ENCODE peak calls at places on chromosomes 2 and 18, in four cellular contexts. G is bronchial epithelial cell, U is foreskin fibroblast, K is lower lobe of right lung. P is an unnamed sample.

GRCh38 chr2:105541189-105542050 is 142.6 kb upstream of the FHL2 start:
- DNase-seq in G (peak), K (no peak), U (no peak), P (no peak)

GRCh38 chr2:241739651-241740050 is 5.2 kb downstream of the D2HGDH start:
- DNase-seq in G (peak), U (peak), K (no peak), P (no peak)

GRCh38 chr2:231923951-231924888 is 2.0 kb downstream of the NPPC start:
- DNase-seq in U (no peak), G (no peak), K (peak), P (no peak)

GRCh38 chr2:231985823-231986261 is 24.3 kb downstream of the DIS3L2 start:
- DNase-seq in K (no peak), G (peak), U (no peak), P (no peak)

GRCh38 chr2:120953066-120953760 is 217.5 kb downstream of the GLI2 start:
- DNase-seq in U (no peak), K (no peak), G (no peak), P (no peak)

GRCh38 chr2:56104951-56105350 is 78.8 kb upstream of the CCDC85A start:
- DNase-seq in K (no peak), G (no peak), U (no peak), P (no peak)

GRCh38 chr2:187581125-187581896 is 27.1 kb upstream of the TFPI start:
- DNase-seq in K (no peak), U (peak), G (peak), P (peak)

GRCh38 chr18:57241869-57242268 is 95.0 kb downstream of the BOD1L2 start:
- DNase-seq in U (no peak), K (no peak), G (no peak), P (no peak)

GRCh38 chr2:4653989-4654388 is 950.6 kb downstream of the DCDC2C start:
- DNase-seq in K (no peak), U (no peak), G (no peak), P (no peak)

GRCh38 chr2:121398853-121399252 is 113.9 kb upstream of the TFCP2L1 start:
- DNase-seq in U (no peak), G (no peak), K (no peak), P (no peak)

GRCh38 chr2:71952572-71953188 is 195.0 kb downstream of the CYP26B1 start:
- DNase-seq in K (no peak), U (no peak), G (peak), P (no peak)

GRCh38 chr2:191501390-191502168 is 176.4 kb upstream of the NABP1 start:
- DNase-seq in K (no peak), G (peak), U (peak), P (peak)

GRCh38 chr18:11488175-11488574 is 121.2 kb upstream of the SLC35G4 start:
- DNase-seq in K (no peak), G (peak), U (no peak), P (no peak)

GRCh38 chr2:116074161-116074560 is 1631.7 kb downstream of the DPP10 start:
- DNase-seq in K (no peak), G (no peak), U (no peak), P (no peak)

GRCh38 chr2:235747868-235748144 is 254.0 kb downstream of the AGAP1 start:
- DNase-seq in G (peak), U (no peak), K (no peak), P (no peak)

GRCh38 chr18:45764000-45764686 is 40.2 kb downstream of the SLC14A1 start:
- DNase-seq in K (no peak), U (peak), G (peak), P (peak)

GRCh38 chr2:126650994-126651393 is 5.0 kb upstream of the GYPC start:
- DNase-seq in G (no peak), K (no peak), U (no peak), P (no peak)

GRCh38 chr2:179574061-179574519 is 287.3 kb downstream of the ZNF385B start:
- DNase-seq in U (no peak), G (peak), K (no peak), P (no peak)

GRCh38 chr2:56102866-56103265 is 80.9 kb upstream of the CCDC85A start:
- DNase-seq in G (peak), K (no peak), U (no peak), P (no peak)

GRCh38 chr18:26466026-26466425 is 82.3 kb downstream of the KCTD1 start:
- DNase-seq in U (no peak), G (no peak), K (no peak), P (no peak)

GRCh38 chr18:26470011-26470637 is 78.2 kb downstream of the KCTD1 start:
- DNase-seq in G (no peak), K (no peak), U (peak), P (peak)

GRCh38 chr18:26471027-26471426 is 77.3 kb downstream of the KCTD1 start:
- DNase-seq in U (no peak), G (no peak), K (no peak), P (no peak)

GRCh38 chr18:26471826-26472225 is 76.5 kb downstream of the KCTD1 start:
- DNase-seq in U (no peak), K (no peak), G (no peak), P (no peak)

DNA sequence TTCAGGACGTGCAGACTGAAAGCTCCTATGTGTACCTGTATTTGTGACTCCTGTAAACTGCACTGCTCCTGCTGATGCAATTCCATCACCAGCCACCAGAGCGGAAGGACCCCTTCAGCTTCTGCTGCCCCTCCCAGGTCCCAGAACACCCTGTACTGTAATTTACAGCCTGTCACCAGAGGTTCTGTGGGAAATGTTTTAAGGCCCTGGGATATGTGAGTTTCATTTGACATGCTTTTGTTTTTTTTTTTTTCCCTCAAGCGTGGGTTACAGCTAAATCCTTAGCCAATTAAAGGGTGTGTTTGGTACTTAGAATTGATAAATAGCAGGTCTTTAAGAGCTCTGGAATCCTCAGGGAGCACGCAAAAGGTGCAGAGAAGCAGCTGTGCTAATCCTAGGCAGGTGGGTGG is 79.4 kb downstream of the KCTD1 start:
- DNase-seq in K (no peak), U (no peak), G (no peak), P (no peak)
- TF ChIP-seq CTCF in K (peak), U (peak), G (peak), P (peak)

DNA sequence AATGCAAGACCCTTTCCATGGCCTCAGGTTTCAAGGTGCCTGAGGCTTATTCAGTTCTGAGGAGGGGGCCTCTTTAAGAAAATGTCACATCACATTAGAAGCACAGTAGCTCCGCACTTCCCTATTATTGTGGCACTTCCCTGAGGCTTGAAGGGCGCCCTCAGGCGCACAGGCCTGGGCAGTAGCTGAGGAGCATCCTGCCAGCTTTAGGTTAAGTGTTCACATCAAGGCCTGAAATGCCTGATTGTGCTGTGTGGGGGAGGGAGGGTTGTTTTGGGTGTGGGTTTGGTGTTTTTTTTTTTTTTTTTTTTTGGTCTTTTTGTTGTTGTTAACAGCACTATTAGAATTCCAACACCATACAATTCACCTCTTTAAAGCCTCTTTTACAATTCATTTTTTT is 107.9 kb downstream of the CABLES1 start:
- DNase-seq in K (peak), U (no peak), G (no peak), P (no peak)
- TF ChIP-seq CTCF in K (peak), U (no peak), G (no peak), P (no peak)

GRCh38 chr18:76658627-76659026 is 163.6 kb upstream of the ZNF516 start:
- DNase-seq in K (no peak), U (no peak), G (no peak), P (no peak)
- TF ChIP-seq CTCF in K (no peak), U (peak), G (peak), P (peak)

DNA sequence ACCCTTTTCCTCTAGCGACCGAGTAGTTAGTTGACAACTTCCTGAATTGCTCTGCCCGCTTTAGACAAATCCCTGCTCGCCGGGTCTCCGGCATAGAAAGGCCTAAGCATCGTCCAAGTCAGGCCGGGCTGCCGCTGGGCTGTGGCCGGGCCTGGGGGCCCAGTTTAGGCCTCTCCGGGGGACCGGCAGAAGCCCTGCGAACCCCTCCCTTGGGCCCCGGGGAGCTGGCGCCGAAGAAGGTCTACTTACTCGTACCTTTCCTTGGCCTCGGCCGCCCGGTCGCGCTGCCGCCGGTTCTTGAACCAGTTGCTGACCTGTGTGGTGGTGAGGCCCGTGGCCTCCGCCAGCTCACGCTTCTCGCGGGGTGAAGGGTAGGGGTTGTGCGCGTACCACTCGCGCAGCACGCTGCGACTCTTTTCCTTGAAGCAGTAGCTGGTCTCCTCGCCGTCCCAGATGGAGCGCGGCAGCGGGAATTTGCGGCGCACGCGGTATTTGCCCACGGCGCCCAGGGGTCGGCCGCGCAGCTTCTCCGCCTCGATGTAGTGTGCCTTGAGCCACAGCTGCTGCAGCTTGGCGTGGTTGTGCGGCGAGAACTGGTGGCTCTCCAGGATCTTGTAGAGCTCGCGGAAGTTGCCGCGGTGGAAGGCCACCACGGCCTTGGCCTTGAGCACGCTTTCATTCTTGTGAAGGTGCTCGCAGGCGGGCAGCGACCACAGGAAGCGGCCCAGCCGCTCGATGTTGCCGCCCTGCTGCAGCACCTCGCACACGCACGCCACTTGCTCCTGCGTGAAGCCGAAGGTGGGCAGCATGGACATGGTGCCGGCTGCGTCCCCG is 739 bp downstream of the SIX2 start:
- DNase-seq in U (no peak), G (peak), K (no peak), P (no peak)
- TF ChIP-seq CTCF in U (no peak), G (peak), K (no peak), P (no peak)

GRCh38 chr2:140947236-140947635 is 1183.6 kb downstream of the LRP1B start:
- DNase-seq in U (no peak), G (no peak), K (no peak), P (no peak)

GRCh38 chr2:140942284-140942683 is 1188.5 kb downstream of the LRP1B start:
- DNase-seq in U (no peak), G (no peak), K (no peak), P (no peak)

DNA sequence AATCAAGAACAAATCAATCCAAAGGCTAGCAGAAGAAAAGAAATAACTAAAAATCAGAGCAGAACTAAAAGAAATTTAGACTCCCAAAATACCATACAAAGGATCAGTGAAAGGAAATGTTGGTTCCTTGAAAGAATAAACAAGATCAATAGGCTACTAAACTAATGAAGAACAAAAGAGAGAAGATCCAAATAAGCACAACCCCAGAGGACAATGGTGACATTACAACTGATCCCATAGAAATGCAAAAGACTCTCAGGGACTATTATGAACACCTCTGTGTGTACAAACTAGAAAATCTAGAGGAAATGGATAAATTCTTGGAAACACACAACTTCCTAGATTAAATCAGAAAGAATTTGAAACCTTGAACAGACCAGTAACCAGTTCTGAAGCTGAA is 1186.9 kb downstream of the LRP1B start:
- DNase-seq in G (no peak), U (no peak), K (no peak), P (no peak)
- TF ChIP-seq CTCF in G (no peak), U (no peak), K (no peak), P (no peak)

DNA sequence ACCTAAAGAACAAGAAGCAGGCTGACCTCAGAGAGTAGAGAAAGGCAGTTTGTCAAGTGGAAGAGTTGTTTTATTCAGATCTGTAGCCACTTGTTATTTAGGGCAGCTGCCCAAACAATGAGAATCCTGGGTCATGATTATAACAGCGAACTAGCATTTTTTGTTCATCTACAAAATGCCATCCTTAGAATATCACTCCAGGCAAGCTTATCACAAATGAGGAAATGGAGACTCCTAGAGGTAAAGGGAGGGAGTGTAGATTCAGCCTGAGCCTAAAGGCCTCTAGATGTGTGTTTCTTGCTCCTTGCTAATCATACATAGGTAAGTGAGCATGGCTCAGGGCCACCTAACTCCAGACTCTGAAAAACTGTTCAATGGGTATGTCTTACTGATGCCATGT is 126.1 kb downstream of the HNMT start:
- DNase-seq in U (peak), G (peak), K (no peak), P (peak)
- TF ChIP-seq CTCF in U (peak), G (peak), K (peak), P (peak)

GRCh38 chr2:170123593-170123992 is 54.4 kb upstream of the MYO3B start:
- DNase-seq in G (peak), U (no peak), K (no peak), P (peak)
- TF ChIP-seq CTCF in G (no peak), U (no peak), K (no peak), P (peak)

GRCh38 chr2:113080134-113080533 is 12.4 kb downstream of the IL1F10 start:
- DNase-seq in K (peak), U (no peak), G (peak), P (no peak)
- TF ChIP-seq CTCF in K (peak), U (peak), G (peak), P (peak)

GRCh38 chr2:237474511-237474911 is 12.5 kb upstream of the MLPH start:
- DNase-seq in K (peak), U (no peak), G (no peak), P (no peak)

GRCh38 chr2:237474931-237475703 is 11.9 kb upstream of the MLPH start:
- DNase-seq in G (no peak), U (peak), K (peak), P (no peak)

GRCh38 chr2:237478095-237478494 is 9.0 kb upstream of the MLPH start:
- DNase-seq in U (no peak), K (no peak), G (no peak), P (no peak)

GRCh38 chr2:237473474-237474453 is 13.3 kb upstream of the MLPH start:
- DNase-seq in G (no peak), U (no peak), K (peak), P (no peak)

DNA sequence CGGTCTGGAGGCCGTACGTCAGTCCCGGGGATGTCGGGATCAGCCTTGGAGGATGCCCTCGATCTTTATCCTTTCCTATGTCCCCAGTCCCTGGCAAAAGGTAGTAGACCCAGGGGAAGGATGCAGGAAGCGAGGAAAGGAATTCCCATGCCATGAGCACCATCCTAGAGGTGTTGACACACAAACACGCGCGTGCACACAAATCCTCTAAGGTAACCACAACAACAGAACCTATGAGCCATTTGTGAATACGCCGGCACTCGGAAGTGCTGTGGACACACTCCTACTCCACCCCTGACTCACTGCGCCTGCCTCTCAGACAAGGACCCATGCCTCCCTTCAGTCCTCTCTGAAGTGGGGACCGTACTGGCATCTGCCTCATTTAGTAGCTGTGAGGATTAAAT is 11.3 kb upstream of the MLPH start:
- DNase-seq in U (no peak), K (peak), G (peak), P (no peak)
- TF ChIP-seq CTCF in U (no peak), K (peak), G (no peak), P (no peak)